ENCODE peak calls at places on chromosome 18, in eight cellular contexts. A, B, Z, L, Y, F, G and Q are unnamed samples.

GRCh38 chr18:59451073-59451472 is 92.0 kb upstream of the LMAN1 start:
- DNase-seq in Y (no peak), L (no peak), F (no peak), Z (no peak), A (no peak), B (no peak), G (no peak), Q (no peak)

GRCh38 chr18:34871435-34871834 is 161.3 kb downstream of the DTNA start:
- DNase-seq in Z (no peak), F (no peak), A (no peak), L (no peak), B (no peak), G (no peak), Y (no peak), Q (no peak)

GRCh38 chr18:8365528-8365927 is 243.7 kb upstream of the RAB12 start:
- DNase-seq in L (no peak), F (no peak), B (no peak), Y (no peak), Z (no peak), A (no peak), G (no peak), Q (no peak)

GRCh38 chr18:45169610-45170009 is 445.7 kb upstream of the SLC14A2 start:
- DNase-seq in Z (no peak), B (peak; percentile 41), F (peak; percentile 72), L (peak; percentile 10), G (no peak), Y (peak; percentile 78), A (peak; percentile 28), Q (peak; percentile 42)

GRCh38 chr18:58263733-58264469 is 219.9 kb downstream of the NEDD4L start:
- DNase-seq in Y (no peak), B (no peak), F (no peak), Z (no peak), G (no peak), A (no peak), L (no peak), Q (no peak)

GRCh38 chr18:45221363-45221762 is 393.9 kb upstream of the SLC14A2 start:
- DNase-seq in A (no peak), F (no peak), B (no peak), G (no peak), Y (no peak), Z (no peak), L (no peak), Q (no peak)

GRCh38 chr18:22169011-22169888 is at the start of gene GATA6:
- DNase-seq in F (peak; percentile 70), B (peak; percentile 85), Z (peak; percentile 92), A (peak; percentile 96), Y (peak; percentile 98), G (peak; percentile 97), L (peak; percentile 98), Q (peak; percentile 70)

GRCh38 chr18:25351280-25351772 is 640 bp downstream of the ZNF521 start:
- DNase-seq in G (no peak), A (no peak), B (no peak), L (no peak), Z (peak; percentile 55), Y (no peak), F (no peak), Q (no peak)

GRCh38 chr18:23683671-23684070 is 5.6 kb upstream of the LAMA3 start:
- DNase-seq in B (no peak), L (no peak), G (no peak), Y (no peak), A (no peak), F (no peak), Z (no peak), Q (no peak)

GRCh38 chr18:56038258-56039030 is 450.5 kb upstream of the TCF4 start:
- DNase-seq in F (no peak), L (no peak), B (no peak), Y (no peak), Z (no peak), G (no peak), A (no peak), Q (no peak)

GRCh38 chr18:56034954-56035353 is 447.0 kb upstream of the TCF4 start:
- DNase-seq in B (no peak), G (no peak), Z (no peak), Y (no peak), F (no peak), L (no peak), A (no peak), Q (no peak)

GRCh38 chr18:56035546-56035945 is 447.6 kb upstream of the TCF4 start:
- DNase-seq in G (no peak), F (no peak), Y (no peak), Z (no peak), L (no peak), A (no peak), B (no peak), Q (no peak)

GRCh38 chr18:56036673-56037072 is 448.7 kb upstream of the TCF4 start:
- DNase-seq in Z (no peak), B (no peak), G (no peak), F (no peak), L (no peak), A (no peak), Y (no peak), Q (peak; percentile 4)
- H3K9me3 ChIP-seq in Z (no peaks in the 10 kb centered on the region), B (no peaks in the 10 kb centered on the region), G (peaks cover 28% of the 10 kb centered on the region), F (no peaks in the 10 kb centered on the region), L (no peaks in the 10 kb centered on the region), A (no peaks in the 10 kb centered on the region), Y (no peaks in the 10 kb centered on the region), Q (peaks cover 7% of the 10 kb centered on the region)

GRCh38 chr18:71011389-71011788 is 722.5 kb downstream of the SOCS6 start:
- DNase-seq in A (no peak), G (no peak), L (no peak), Z (no peak), B (no peak), F (no peak), Y (no peak), Q (no peak)
- H3K9me3 ChIP-seq in A (no peaks in the 10 kb centered on the region), G (peaks cover 62% of the 10 kb centered on the region), L (no peaks in the 10 kb centered on the region), Z (no peaks in the 10 kb centered on the region), B (no peaks in the 10 kb centered on the region), F (no peaks in the 10 kb centered on the region), Y (no peaks in the 10 kb centered on the region), Q (no peaks in the 10 kb centered on the region)

DNA sequence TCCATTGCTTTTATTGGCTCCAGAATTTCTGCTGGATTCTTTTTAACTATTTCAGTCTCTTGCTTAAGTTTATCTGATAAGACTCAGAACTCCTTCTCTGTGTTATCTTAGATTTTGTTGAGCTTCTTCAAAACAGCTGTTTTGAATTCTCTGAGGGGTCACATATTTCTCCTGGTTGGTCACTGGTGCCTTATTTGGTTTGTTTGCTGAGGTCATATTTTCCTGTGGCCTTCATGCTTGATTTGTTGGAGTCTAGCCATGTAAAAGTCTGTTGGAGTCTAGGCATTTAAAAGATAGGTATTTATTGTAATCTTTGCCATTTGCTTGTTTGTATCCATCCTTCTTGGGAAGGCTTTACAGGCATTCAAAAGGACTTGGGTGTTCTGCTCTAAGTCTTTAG is 398.7 kb downstream of the DSEL start:
- DNase-seq in A (no peak), Z (no peak), B (no peak), L (no peak), F (no peak), Y (no peak), G (no peak), Q (no peak)
- H3K9me3 ChIP-seq in A (no peaks in the 10 kb centered on the region), Z (no peaks in the 10 kb centered on the region), B (no peaks in the 10 kb centered on the region), L (no peaks in the 10 kb centered on the region), F (no peaks in the 10 kb centered on the region), Y (no peaks in the 10 kb centered on the region), G (no peaks in the 10 kb centered on the region), Q (no peaks in the 10 kb centered on the region)

GRCh38 chr18:78576967-78577366 is 402.7 kb upstream of the SALL3 start:
- DNase-seq in G (no peak), F (no peak), A (no peak), Z (no peak), Y (no peak), L (no peak), B (no peak), Q (no peak)
- H3K9me3 ChIP-seq in G (peaks cover 19% of the 10 kb centered on the region), F (peaks cover 3% of the 10 kb centered on the region), A (no peaks in the 10 kb centered on the region), Z (no peaks in the 10 kb centered on the region), Y (peaks cover 17% of the 10 kb centered on the region), L (peaks cover 15% of the 10 kb centered on the region), B (no peaks in the 10 kb centered on the region), Q (peaks cover 64% of the 10 kb centered on the region)

GRCh38 chr18:26460449-26461091 is 87.8 kb downstream of the KCTD1 start:
- DNase-seq in Z (no peak), A (no peak), Y (no peak), G (no peak), L (peak; percentile 36), B (peak; percentile 41), F (no peak), Q (no peak)
- H3K9me3 ChIP-seq in Z (no peaks in the 10 kb centered on the region), A (no peaks in the 10 kb centered on the region), Y (no peaks in the 10 kb centered on the region), G (no peaks in the 10 kb centered on the region), L (no peaks in the 10 kb centered on the region), B (no peaks in the 10 kb centered on the region), F (no peaks in the 10 kb centered on the region), Q (no peaks in the 10 kb centered on the region)

DNA sequence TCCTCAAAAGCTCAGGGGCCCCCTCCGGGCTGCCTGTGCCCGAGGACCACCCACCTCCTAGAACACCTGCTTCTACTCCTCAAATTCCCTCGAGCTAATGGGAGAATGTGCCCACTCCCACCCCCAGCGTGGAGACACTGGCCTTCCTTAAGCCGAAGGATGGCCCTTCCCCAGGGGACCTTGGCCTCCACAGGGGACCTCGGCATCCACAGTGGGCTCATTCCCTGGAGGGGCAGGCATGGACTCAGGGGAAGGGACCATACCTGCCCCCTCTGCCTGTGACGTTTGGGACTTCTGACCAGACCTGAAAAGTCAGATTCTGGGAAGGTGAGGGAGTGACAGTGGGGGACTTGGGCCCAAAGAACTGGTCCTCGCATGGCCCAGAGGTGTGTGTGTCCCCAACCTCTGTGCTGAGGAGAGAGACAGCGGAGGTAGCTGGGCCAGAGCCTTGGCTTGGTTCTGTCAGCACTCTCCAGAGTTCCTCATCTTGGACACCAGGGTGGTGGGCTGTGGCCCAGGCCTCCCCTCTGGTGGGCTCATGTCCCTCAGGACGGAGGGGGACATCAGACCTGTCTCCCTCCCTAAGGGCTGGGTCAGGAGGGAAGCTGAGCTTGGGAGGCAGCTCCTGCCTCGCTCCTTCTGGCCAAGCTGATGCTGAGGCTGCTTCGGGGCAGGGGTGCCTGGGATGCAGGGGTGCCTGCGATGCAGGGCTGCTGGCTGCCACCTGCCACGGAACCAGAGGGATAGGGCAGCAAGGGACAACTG is 240.4 kb downstream of the HAUS1 start:
- DNase-seq in Z (no peak), G (no peak), F (no peak), Y (peak; percentile 52), A (no peak), B (no peak), L (no peak), Q (no peak)
- H3K9me3 ChIP-seq in Z (no peaks in the 10 kb centered on the region), G (no peaks in the 10 kb centered on the region), F (no peaks in the 10 kb centered on the region), Y (no peaks in the 10 kb centered on the region), A (no peaks in the 10 kb centered on the region), B (no peaks in the 10 kb centered on the region), L (no peaks in the 10 kb centered on the region), Q (no peaks in the 10 kb centered on the region)

GRCh38 chr18:68355637-68356036 is 359.3 kb downstream of the TMX3 start:
- DNase-seq in L (no peak), Z (no peak), B (no peak), A (no peak), Y (no peak), G (no peak), F (no peak), Q (no peak)
- H3K9me3 ChIP-seq in L (peaks cover 4% of the 10 kb centered on the region), Z (peaks cover 18% of the 10 kb centered on the region), B (no peaks in the 10 kb centered on the region), A (no peaks in the 10 kb centered on the region), Y (peaks cover 9% of the 10 kb centered on the region), G (peaks cover 21% of the 10 kb centered on the region), F (no peaks in the 10 kb centered on the region), Q (peaks cover 9% of the 10 kb centered on the region)

GRCh38 chr18:63085611-63086010 is 234.0 kb downstream of the BCL2 start:
- DNase-seq in Y (no peak), B (no peak), G (peak; percentile 28), L (no peak), A (no peak), Z (no peak), F (no peak), Q (no peak)
- H3K9me3 ChIP-seq in Y (no peaks in the 10 kb centered on the region), B (peaks cover 4% of the 10 kb centered on the region), G (no peaks in the 10 kb centered on the region), L (no peaks in the 10 kb centered on the region), A (no peaks in the 10 kb centered on the region), Z (no peaks in the 10 kb centered on the region), F (no peaks in the 10 kb centered on the region), Q (peaks cover 2% of the 10 kb centered on the region)